ENCODE peak calls at places on chromosomes 3 and 15, in ten cellular contexts. E is NCI-H1417; B is activated naive CD8-positive, alpha-beta T cell treated with anti-CD3 and anti-CD28 coated beads for 36 hours; N is DMS53; R is AG08395; D is SHP77 treated with DMSO at 0.1 percent for 48 hours; L is aorta; O is HS-27A; A is effector CD4-positive, alpha-beta T cell; V is T-helper 2 cell. Z is an unnamed sample.
A peak's percentile ranks its signal among the peaks of the same experiment; 100 is the strongest.

GRCh38 chr3:122178711-122179110 is 4.8 kb upstream of the CASR start:
- DNase-seq in R (no peak), A (no peak), O (no peak), D (no peak), L (no peak), E (no peak), V (no peak), B (no peak), N (no peak), Z (no peak)

GRCh38 chr15:67520976-67521769 is at the start of gene C15orf61:
- DNase-seq in A (peak; percentile 77), N (peak; percentile 96), V (peak; percentile 85), E (peak; percentile 96), B (peak; percentile 92), R (peak; percentile 95), O (no peak), L (peak; percentile 93), D (peak; percentile 70), Z (peak; percentile 91)

GRCh38 chr3:56055616-56056350 is 412.5 kb downstream of the ERC2 start:
- DNase-seq in E (no peak), L (no peak), B (no peak), A (no peak), V (no peak), D (no peak), N (no peak), O (no peak), R (no peak), Z (no peak)

GRCh38 chr15:79084308-79084968 is 6.1 kb downstream of the RASGRF1 start:
- DNase-seq in L (peak; percentile 62), N (peak; percentile 9), D (peak; percentile 64), B (no peak), E (peak; percentile 86), O (no peak), R (no peak), V (no peak), A (no peak), Z (no peak)

GRCh38 chr15:58243083-58243482 is 104.9 kb downstream of the AQP9 start:
- DNase-seq in R (no peak), L (no peak), O (no peak), A (no peak), N (peak; percentile 97), V (no peak), D (peak; percentile 52), B (no peak), E (peak; percentile 95), Z (no peak)

GRCh38 chr3:136630911-136631310 is 121.3 kb downstream of the STAG1 start:
- DNase-seq in B (no peak), O (no peak), D (no peak), V (no peak), A (no peak), N (no peak), E (no peak), L (no peak), R (no peak), Z (no peak)

GRCh38 chr3:155014953-155015352 is 65.2 kb upstream of the MME start:
- DNase-seq in N (no peak), L (no peak), O (no peak), R (no peak), A (no peak), D (no peak), E (no peak), V (no peak), B (no peak), Z (no peak)

GRCh38 chr3:33218446-33219174 is at the start of gene SUSD5:
- DNase-seq in E (peak; percentile 39), A (no peak), N (peak; percentile 36), V (no peak), B (peak; percentile 9), O (no peak), D (no peak), L (peak; percentile 85), R (peak; percentile 28), Z (no peak)

GRCh38 chr15:50051811-50052419 is 67.1 kb downstream of the ATP8B4 start:
- DNase-seq in D (no peak), V (no peak), E (peak; percentile 21), A (no peak), L (no peak), B (no peak), N (peak; percentile 88), R (peak; percentile 58), O (peak; percentile 55), Z (no peak)

GRCh38 chr3:159340877-159341500 is 539.1 kb downstream of the MFSD1 start:
- DNase-seq in E (no peak), D (no peak), L (no peak), O (no peak), N (no peak), V (no peak), R (no peak), B (no peak), A (no peak), Z (no peak)

GRCh38 chr3:166263460-166263859 is 426.2 kb upstream of the BCHE start:
- DNase-seq in E (no peak), V (no peak), B (no peak), D (no peak), O (no peak), N (peak; percentile 3), A (no peak), R (no peak), L (no peak), Z (no peak)

GRCh38 chr3:25664066-25664809 is 469 bp downstream of the TOP2B start:
- DNase-seq in A (peak; percentile 57), D (no peak), V (peak; percentile 58), N (peak; percentile 71), O (no peak), E (peak; percentile 88), L (peak; percentile 93), R (peak; percentile 51), B (peak; percentile 72), Z (peak; percentile 83)

GRCh38 chr3:194812177-194812576 is 126.5 kb downstream of the FAM43A start:
- DNase-seq in R (no peak), A (no peak), O (no peak), L (no peak), V (no peak), B (no peak), D (no peak), N (no peak), E (no peak), Z (no peak)